ENCODE peak calls at places on chromosomes 11 and 22, in six cellular contexts. R, X, J, Q, N and T are unnamed samples.

GRCh38 chr11:77093056-77093891 is 9.4 kb upstream of the OMP start:
- DNase-seq in R (no peak), X (no peak), J (no peak), Q (no peak), N (no peak), T (no peak)

GRCh38 chr11:83663446-83663845 is 377.3 kb upstream of the CCDC90B start:
- DNase-seq in R (no peak), X (no peak), J (no peak), Q (no peak), N (no peak), T (no peak)

GRCh38 chr11:57310630-57311086 is 14.1 kb downstream of the TNKS1BP1 start:
- DNase-seq in R (no peak), X (peak), J (no peak), Q (no peak), N (no peak), T (no peak)

GRCh38 chr11:45538363-45538762 is 127.1 kb downstream of the CHST1 start:
- DNase-seq in R (no peak), X (no peak), J (no peak), Q (no peak), N (no peak), T (no peak)

GRCh38 chr22:41021039-41021654 is 70.0 kb downstream of the RBX1 start:
- DNase-seq in R (no peak), X (no peak), J (no peak), Q (peak), N (peak), T (no peak)

GRCh38 chr11:121479839-121480238 is 27.1 kb upstream of the SORL1-AS1 start:
- DNase-seq in R (no peak), X (no peak), J (no peak), Q (no peak), N (no peak), T (no peak)

GRCh38 chr11:77038029-77038824 is 4.0 kb downstream of the B3GNT6 start:
- DNase-seq in R (no peak), X (no peak), J (no peak), Q (no peak), N (peak), T (peak)

GRCh38 chr22:47695176-47695575 is 932.7 kb downstream of the TBC1D22A start:
- DNase-seq in R (no peak), X (no peak), J (peak), Q (no peak), N (no peak), T (peak)

GRCh38 chr11:56932572-56933235 is 56.0 kb upstream of the OR5AK2 start:
- DNase-seq in R (no peak), X (no peak), J (no peak), Q (no peak), N (peak), T (no peak)

GRCh38 chr22:39989633-39990032 is 5.1 kb upstream of the FAM83F start:
- DNase-seq in R (no peak), X (no peak), J (no peak), Q (no peak), N (no peak), T (no peak)

GRCh38 chr11:71955898-71956456 is 27.1 kb downstream of the RNF121 start:
- DNase-seq in R (no peak), X (no peak), J (no peak), Q (no peak), N (no peak), T (no peak)

GRCh38 chr22:29758068-29758622 is 8.7 kb downstream of the ZMAT5 start:
- DNase-seq in R (no peak), X (no peak), J (no peak), Q (no peak), N (no peak), T (no peak)

GRCh38 chr11:12725047-12725862 is 51.0 kb downstream of the TEAD1 start:
- DNase-seq in R (no peak), X (no peak), J (no peak), Q (no peak), N (no peak), T (no peak)

GRCh38 chr11:77287615-77288273 is 13.7 kb downstream of the GDPD4 start:
- DNase-seq in R (no peak), X (no peak), J (no peak), Q (no peak), N (peak), T (no peak)

GRCh38 chr11:113341388-113342165 is 27.2 kb downstream of the TTC12 start:
- DNase-seq in R (no peak), X (peak), J (no peak), Q (no peak), N (no peak), T (no peak)

GRCh38 chr11:128324531-128325141 is 262.7 kb downstream of the ETS1 start:
- DNase-seq in R (peak), X (no peak), J (no peak), Q (no peak), N (no peak), T (no peak)

GRCh38 chr22:20292673-20293232 is 24.6 kb upstream of the RTN4R start:
- DNase-seq in R (no peak), X (no peak), J (no peak), Q (no peak), N (no peak), T (no peak)

GRCh38 chr11:23555085-23555484 is 694.8 kb upstream of the CCDC179 start:
- DNase-seq in R (no peak), X (no peak), J (no peak), Q (no peak), N (peak), T (no peak)

GRCh38 chr22:37037669-37038068 is 13.9 kb upstream of the KCTD17 start:
- DNase-seq in R (no peak), X (no peak), J (no peak), Q (no peak), N (no peak), T (no peak)

GRCh38 chr11:61850687-61851086 is 22.6 kb downstream of the FADS2 start:
- DNase-seq in R (no peak), X (no peak), J (no peak), Q (no peak), N (no peak), T (no peak)

GRCh38 chr11:33025339-33025722 is 9.7 kb downstream of the DEPDC7 start:
- DNase-seq in R (no peak), X (no peak), J (no peak), Q (no peak), N (no peak), T (no peak)

GRCh38 chr11:17277024-17277584 is 565 bp downstream of the NUCB2 start:
- DNase-seq in R (no peak), X (peak), J (peak), Q (peak), N (peak), T (peak)

GRCh38 chr11:68297812-68298658 is 14.4 kb upstream of the LRP5 start:
- DNase-seq in R (peak), X (peak), J (peak), Q (peak), N (peak), T (peak)

GRCh38 chr11:112858289-112859023 is 102.8 kb upstream of the NCAM1 start:
- DNase-seq in R (no peak), X (no peak), J (no peak), Q (no peak), N (no peak), T (no peak)

GRCh38 chr11:87038235-87038960 is 664 bp downstream of the TMEM135 start:
- DNase-seq in R (no peak), X (no peak), J (peak), Q (no peak), N (peak), T (peak)

GRCh38 chr11:127108838-127109237 is 108.3 kb upstream of the KIRREL3 start:
- DNase-seq in R (no peak), X (no peak), J (no peak), Q (no peak), N (no peak), T (no peak)

GRCh38 chr11:79482800-79483199 is 42.0 kb upstream of the TENM4 start:
- DNase-seq in R (no peak), X (no peak), J (peak), Q (no peak), N (no peak), T (peak)